ENCODE peak calls at places on chromosomes 5 and 9, in ten cellular contexts. One of them, this sample, is unnamed.
A peak's percentile ranks its signal among the peaks of the same experiment; 100 is the strongest.

GRCh38 chr5:31193026-31193425 is 460 bp upstream of the CDH6 start:
- DNase-seq in epithelial cell of esophagus: no peak
- DNase-seq in astrocyte of the spinal cord: peak; percentile 13
- DNase-seq in pancreas: no peak
- DNase-seq in GM13977: no peak
- DNase-seq in bronchial epithelial cell: no peak
- DNase-seq in fibroblast of mammary gland: no peak
- DNase-seq in AG09309: no peak
- DNase-seq in kidney: no peak
- DNase-seq in brain microvascular endothelial cell: no peak
- DNase-seq in this sample: no peak

GRCh38 chr9:109319631-109320233 is 1.1 kb downstream of the EPB41L4B start:
- DNase-seq in epithelial cell of esophagus: no peak
- DNase-seq in astrocyte of the spinal cord: peak; percentile 4
- DNase-seq in pancreas: peak; percentile 61
- DNase-seq in GM13977: peak; percentile 37
- DNase-seq in bronchial epithelial cell: no peak
- DNase-seq in fibroblast of mammary gland: no peak
- DNase-seq in AG09309: no peak
- DNase-seq in kidney: no peak
- DNase-seq in brain microvascular endothelial cell: no peak
- DNase-seq in this sample: no peak

GRCh38 chr5:179907570-179908324 is at the start of gene TBC1D9B:
- DNase-seq in epithelial cell of esophagus: peak; percentile 70
- DNase-seq in astrocyte of the spinal cord: peak; percentile 50
- DNase-seq in pancreas: peak; percentile 69
- DNase-seq in GM13977: peak; percentile 90
- DNase-seq in bronchial epithelial cell: peak; percentile 5
- DNase-seq in fibroblast of mammary gland: peak; percentile 58
- DNase-seq in AG09309: peak; percentile 1
- DNase-seq in kidney: peak; percentile 90
- DNase-seq in brain microvascular endothelial cell: no peak
- DNase-seq in this sample: peak; percentile 59

GRCh38 chr9:73270967-73271722 is 119.5 kb downstream of the ANXA1 start:
- DNase-seq in epithelial cell of esophagus: peak; percentile 95
- DNase-seq in astrocyte of the spinal cord: peak; percentile 86
- DNase-seq in pancreas: no peak
- DNase-seq in GM13977: no peak
- DNase-seq in bronchial epithelial cell: peak; percentile 97
- DNase-seq in fibroblast of mammary gland: peak; percentile 92
- DNase-seq in AG09309: peak; percentile 65
- DNase-seq in kidney: no peak
- DNase-seq in brain microvascular endothelial cell: peak; percentile 73
- DNase-seq in this sample: no peak

GRCh38 chr5:118796081-118796480 is 192.3 kb downstream of the DTWD2 start:
- DNase-seq in epithelial cell of esophagus: no peak
- DNase-seq in astrocyte of the spinal cord: no peak
- DNase-seq in pancreas: no peak
- DNase-seq in GM13977: no peak
- DNase-seq in bronchial epithelial cell: no peak
- DNase-seq in fibroblast of mammary gland: no peak
- DNase-seq in AG09309: no peak
- DNase-seq in kidney: no peak
- DNase-seq in brain microvascular endothelial cell: no peak
- DNase-seq in this sample: no peak

GRCh38 chr9:21958833-21959232 is 35.4 kb downstream of the CDKN2A start:
- DNase-seq in epithelial cell of esophagus: no peak
- DNase-seq in astrocyte of the spinal cord: no peak
- DNase-seq in pancreas: no peak
- DNase-seq in GM13977: no peak
- DNase-seq in bronchial epithelial cell: no peak
- DNase-seq in fibroblast of mammary gland: no peak
- DNase-seq in AG09309: no peak
- DNase-seq in kidney: peak; percentile 49
- DNase-seq in brain microvascular endothelial cell: no peak
- DNase-seq in this sample: no peak

GRCh38 chr5:145834917-145835838 is at the start of gene PRELID2:
- DNase-seq in epithelial cell of esophagus: peak; percentile 85
- DNase-seq in astrocyte of the spinal cord: peak; percentile 87
- DNase-seq in pancreas: peak; percentile 93
- DNase-seq in GM13977: peak; percentile 40
- DNase-seq in bronchial epithelial cell: peak; percentile 72
- DNase-seq in fibroblast of mammary gland: peak; percentile 85
- DNase-seq in AG09309: peak; percentile 46
- DNase-seq in kidney: peak; percentile 93
- DNase-seq in brain microvascular endothelial cell: peak; percentile 84
- DNase-seq in this sample: peak; percentile 95

GRCh38 chr9:22158275-22158674 is 149.2 kb upstream of the CDKN2B start:
- DNase-seq in epithelial cell of esophagus: peak; percentile 65
- DNase-seq in astrocyte of the spinal cord: peak; percentile 23
- DNase-seq in pancreas: no peak
- DNase-seq in GM13977: no peak
- DNase-seq in bronchial epithelial cell: peak; percentile 86
- DNase-seq in fibroblast of mammary gland: peak; percentile 26
- DNase-seq in AG09309: no peak
- DNase-seq in kidney: no peak
- DNase-seq in brain microvascular endothelial cell: no peak
- DNase-seq in this sample: no peak

GRCh38 chr9:98315551-98316060 is 60.2 kb upstream of the TBC1D2 start:
- DNase-seq in epithelial cell of esophagus: peak; percentile 81
- DNase-seq in astrocyte of the spinal cord: peak; percentile 78
- DNase-seq in pancreas: peak; percentile 81
- DNase-seq in GM13977: peak; percentile 88
- DNase-seq in bronchial epithelial cell: peak; percentile 71
- DNase-seq in fibroblast of mammary gland: peak; percentile 90
- DNase-seq in AG09309: peak; percentile 27
- DNase-seq in kidney: peak; percentile 82
- DNase-seq in brain microvascular endothelial cell: peak; percentile 82
- DNase-seq in this sample: no peak

GRCh38 chr9:130254753-130255637 is 10.6 kb upstream of the HMCN2 start:
- DNase-seq in epithelial cell of esophagus: no peak
- DNase-seq in astrocyte of the spinal cord: no peak
- DNase-seq in pancreas: no peak
- DNase-seq in GM13977: no peak
- DNase-seq in bronchial epithelial cell: no peak
- DNase-seq in fibroblast of mammary gland: no peak
- DNase-seq in AG09309: no peak
- DNase-seq in kidney: no peak
- DNase-seq in brain microvascular endothelial cell: no peak
- DNase-seq in this sample: peak; percentile 29

GRCh38 chr5:159928122-159928960 is 12.1 kb downstream of the ADRA1B start:
- DNase-seq in epithelial cell of esophagus: peak; percentile 93
- DNase-seq in astrocyte of the spinal cord: peak; percentile 83
- DNase-seq in pancreas: no peak
- DNase-seq in GM13977: no peak
- DNase-seq in bronchial epithelial cell: peak; percentile 95
- DNase-seq in fibroblast of mammary gland: peak; percentile 97
- DNase-seq in AG09309: peak; percentile 52
- DNase-seq in kidney: peak; percentile 87
- DNase-seq in brain microvascular endothelial cell: peak; percentile 79
- DNase-seq in this sample: no peak

GRCh38 chr5:137122075-137122474 is 377.1 kb downstream of the SPOCK1 start:
- DNase-seq in epithelial cell of esophagus: no peak
- DNase-seq in astrocyte of the spinal cord: no peak
- DNase-seq in pancreas: peak; percentile 42
- DNase-seq in GM13977: no peak
- DNase-seq in bronchial epithelial cell: no peak
- DNase-seq in fibroblast of mammary gland: peak; percentile 61
- DNase-seq in AG09309: no peak
- DNase-seq in kidney: no peak
- DNase-seq in brain microvascular endothelial cell: no peak
- DNase-seq in this sample: no peak

GRCh38 chr5:137118629-137119028 is 380.5 kb downstream of the SPOCK1 start:
- DNase-seq in epithelial cell of esophagus: no peak
- DNase-seq in astrocyte of the spinal cord: no peak
- DNase-seq in pancreas: no peak
- DNase-seq in GM13977: no peak
- DNase-seq in bronchial epithelial cell: no peak
- DNase-seq in fibroblast of mammary gland: no peak
- DNase-seq in AG09309: no peak
- DNase-seq in kidney: no peak
- DNase-seq in brain microvascular endothelial cell: no peak
- DNase-seq in this sample: no peak

GRCh38 chr5:137126829-137127228 is 372.3 kb downstream of the SPOCK1 start:
- DNase-seq in epithelial cell of esophagus: peak; percentile 69
- DNase-seq in astrocyte of the spinal cord: no peak
- DNase-seq in pancreas: no peak
- DNase-seq in GM13977: no peak
- DNase-seq in bronchial epithelial cell: peak; percentile 56
- DNase-seq in fibroblast of mammary gland: no peak
- DNase-seq in AG09309: no peak
- DNase-seq in kidney: no peak
- DNase-seq in brain microvascular endothelial cell: no peak
- DNase-seq in this sample: no peak

GRCh38 chr5:137119321-137119720 is 379.8 kb downstream of the SPOCK1 start:
- DNase-seq in epithelial cell of esophagus: no peak
- DNase-seq in astrocyte of the spinal cord: no peak
- DNase-seq in pancreas: no peak
- DNase-seq in GM13977: no peak
- DNase-seq in bronchial epithelial cell: no peak
- DNase-seq in fibroblast of mammary gland: peak; percentile 12
- DNase-seq in AG09309: no peak
- DNase-seq in kidney: no peak
- DNase-seq in brain microvascular endothelial cell: no peak
- DNase-seq in this sample: no peak

DNA sequence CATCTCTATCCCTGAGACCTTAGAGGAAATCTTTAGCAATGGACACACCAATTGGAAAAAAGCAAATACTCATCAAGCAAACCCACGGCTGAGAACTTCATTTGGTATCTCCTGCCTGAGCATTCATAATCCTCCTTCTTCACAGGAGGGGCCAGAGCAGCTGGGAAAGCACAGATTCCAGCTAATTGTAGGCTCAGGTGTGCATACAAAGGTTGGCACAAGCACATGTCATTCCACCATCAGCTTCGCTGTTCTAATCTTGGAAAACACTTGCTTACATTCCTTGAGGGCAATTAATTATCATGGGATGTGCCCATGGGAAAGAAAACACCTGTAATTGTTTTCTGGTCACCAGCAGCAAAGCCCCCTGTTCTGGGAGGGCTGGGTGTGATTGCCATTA is 376.6 kb downstream of the SPOCK1 start:
- DNase-seq in epithelial cell of esophagus: no peak
- DNase-seq in astrocyte of the spinal cord: no peak
- DNase-seq in pancreas: no peak
- DNase-seq in GM13977: no peak
- DNase-seq in bronchial epithelial cell: no peak
- DNase-seq in fibroblast of mammary gland: no peak
- DNase-seq in AG09309: no peak
- DNase-seq in kidney: no peak
- DNase-seq in brain microvascular endothelial cell: no peak
- DNase-seq in this sample: no peak
- TF ChIP-seq CTCF in epithelial cell of esophagus: no peak
- TF ChIP-seq CTCF in astrocyte of the spinal cord: no peak
- TF ChIP-seq CTCF in pancreas: no peak
- TF ChIP-seq CTCF in GM13977: no peak
- TF ChIP-seq CTCF in bronchial epithelial cell: no peak
- TF ChIP-seq CTCF in fibroblast of mammary gland: no peak
- TF ChIP-seq CTCF in AG09309: no peak
- TF ChIP-seq CTCF in kidney: no peak
- TF ChIP-seq CTCF in brain microvascular endothelial cell: no peak
- TF ChIP-seq CTCF in this sample: no peak

GRCh38 chr5:139394123-139394653 is 716 bp downstream of the PROB1 start:
- DNase-seq in epithelial cell of esophagus: no peak
- DNase-seq in astrocyte of the spinal cord: no peak
- DNase-seq in pancreas: peak; percentile 39
- DNase-seq in GM13977: peak; percentile 86
- DNase-seq in bronchial epithelial cell: no peak
- DNase-seq in fibroblast of mammary gland: no peak
- DNase-seq in AG09309: no peak
- DNase-seq in kidney: peak; percentile 89
- DNase-seq in brain microvascular endothelial cell: no peak
- DNase-seq in this sample: peak; percentile 86
- TF ChIP-seq CTCF in epithelial cell of esophagus: no peak
- TF ChIP-seq CTCF in astrocyte of the spinal cord: peak; percentile 46
- TF ChIP-seq CTCF in pancreas: peak; percentile 18
- TF ChIP-seq CTCF in GM13977: peak; percentile 78
- TF ChIP-seq CTCF in bronchial epithelial cell: peak; percentile 57
- TF ChIP-seq CTCF in fibroblast of mammary gland: no peak
- TF ChIP-seq CTCF in AG09309: peak; percentile 51
- TF ChIP-seq CTCF in kidney: peak; percentile 35
- TF ChIP-seq CTCF in brain microvascular endothelial cell: peak; percentile 6
- TF ChIP-seq CTCF in this sample: peak; percentile 78

GRCh38 chr5:86837610-86838009 is 219.9 kb downstream of the COX7C start:
- DNase-seq in epithelial cell of esophagus: no peak
- DNase-seq in astrocyte of the spinal cord: peak; percentile 52
- DNase-seq in pancreas: no peak
- DNase-seq in GM13977: no peak
- DNase-seq in bronchial epithelial cell: peak; percentile 4
- DNase-seq in fibroblast of mammary gland: peak; percentile 14
- DNase-seq in AG09309: no peak
- DNase-seq in kidney: no peak
- DNase-seq in brain microvascular endothelial cell: no peak
- DNase-seq in this sample: no peak
- TF ChIP-seq CTCF in epithelial cell of esophagus: no peak
- TF ChIP-seq CTCF in astrocyte of the spinal cord: no peak
- TF ChIP-seq CTCF in pancreas: no peak
- TF ChIP-seq CTCF in GM13977: no peak
- TF ChIP-seq CTCF in bronchial epithelial cell: no peak
- TF ChIP-seq CTCF in fibroblast of mammary gland: no peak
- TF ChIP-seq CTCF in AG09309: no peak
- TF ChIP-seq CTCF in kidney: no peak
- TF ChIP-seq CTCF in brain microvascular endothelial cell: no peak
- TF ChIP-seq CTCF in this sample: no peak

GRCh38 chr9:108259917-108260675 is 595.7 kb downstream of the ACTL7B start:
- DNase-seq in epithelial cell of esophagus: peak; percentile 94
- DNase-seq in astrocyte of the spinal cord: no peak
- DNase-seq in pancreas: no peak
- DNase-seq in GM13977: no peak
- DNase-seq in bronchial epithelial cell: peak; percentile 99
- DNase-seq in fibroblast of mammary gland: peak; percentile 11
- DNase-seq in AG09309: no peak
- DNase-seq in kidney: no peak
- DNase-seq in brain microvascular endothelial cell: no peak
- DNase-seq in this sample: no peak

GRCh38 chr9:108257387-108257786 is 598.4 kb downstream of the ACTL7B start:
- DNase-seq in epithelial cell of esophagus: peak; percentile 58
- DNase-seq in astrocyte of the spinal cord: no peak
- DNase-seq in pancreas: no peak
- DNase-seq in GM13977: no peak
- DNase-seq in bronchial epithelial cell: peak; percentile 78
- DNase-seq in fibroblast of mammary gland: no peak
- DNase-seq in AG09309: no peak
- DNase-seq in kidney: no peak
- DNase-seq in brain microvascular endothelial cell: no peak
- DNase-seq in this sample: no peak

GRCh38 chr9:108258640-108259039 is 597.1 kb downstream of the ACTL7B start:
- DNase-seq in epithelial cell of esophagus: no peak
- DNase-seq in astrocyte of the spinal cord: no peak
- DNase-seq in pancreas: no peak
- DNase-seq in GM13977: no peak
- DNase-seq in bronchial epithelial cell: no peak
- DNase-seq in fibroblast of mammary gland: no peak
- DNase-seq in AG09309: no peak
- DNase-seq in kidney: no peak
- DNase-seq in brain microvascular endothelial cell: no peak
- DNase-seq in this sample: no peak

DNA sequence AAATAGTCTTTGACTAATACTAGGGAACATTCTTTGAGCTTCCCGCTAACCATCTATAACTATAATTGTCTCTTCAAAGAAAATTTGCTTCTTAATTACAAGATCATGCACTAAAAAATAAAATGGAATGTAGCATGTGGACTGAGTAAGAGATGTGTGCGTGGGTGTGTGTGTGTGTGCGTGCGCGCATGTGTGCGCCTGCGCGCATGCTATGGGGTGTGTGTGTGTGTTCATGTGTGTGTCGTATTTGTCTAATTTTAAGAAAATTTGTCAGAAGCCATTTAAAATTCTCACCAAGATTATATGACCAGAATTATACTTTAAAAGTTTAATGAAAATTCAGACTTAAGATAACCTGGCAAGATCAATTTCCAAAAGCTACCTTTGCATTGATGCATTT is 593.0 kb downstream of the ACTL7B start:
- DNase-seq in epithelial cell of esophagus: no peak
- DNase-seq in astrocyte of the spinal cord: no peak
- DNase-seq in pancreas: no peak
- DNase-seq in GM13977: no peak
- DNase-seq in bronchial epithelial cell: no peak
- DNase-seq in fibroblast of mammary gland: no peak
- DNase-seq in AG09309: no peak
- DNase-seq in kidney: no peak
- DNase-seq in brain microvascular endothelial cell: no peak
- DNase-seq in this sample: no peak
- TF ChIP-seq CTCF in epithelial cell of esophagus: no peak
- TF ChIP-seq CTCF in astrocyte of the spinal cord: no peak
- TF ChIP-seq CTCF in pancreas: no peak
- TF ChIP-seq CTCF in GM13977: no peak
- TF ChIP-seq CTCF in bronchial epithelial cell: no peak
- TF ChIP-seq CTCF in fibroblast of mammary gland: no peak
- TF ChIP-seq CTCF in AG09309: no peak
- TF ChIP-seq CTCF in kidney: no peak
- TF ChIP-seq CTCF in brain microvascular endothelial cell: no peak
- TF ChIP-seq CTCF in this sample: no peak